ENCODE peak calls at places on chromosome 18, in five cellular contexts. X is fibroblast of mammary gland, A is progenitor cell of endocrine pancreas, R is PC-9, U is mesothelial cell of epicardium. S is an unnamed sample.

GRCh38 chr18:54515149-54515548 is 75.9 kb upstream of the DYNAP start:
- DNase-seq in U (no peak), A (no peak), R (no peak), X (no peak), S (no peak)

GRCh38 chr18:47912343-47912742 is 18.1 kb downstream of the SMAD2 start:
- DNase-seq in R (no peak), X (peak), A (no peak), U (no peak), S (no peak)

GRCh38 chr18:69590150-69590549 is 189.5 kb downstream of the DOK6 start:
- DNase-seq in X (peak), A (no peak), U (no peak), R (no peak), S (no peak)

GRCh38 chr18:62450546-62451395 is 72.1 kb upstream of the ZCCHC2 start:
- DNase-seq in A (no peak), R (peak), X (peak), U (no peak), S (no peak)

GRCh38 chr18:12403601-12404506 is 3.9 kb upstream of the PRELID3A start:
- DNase-seq in X (peak), R (peak), U (no peak), A (no peak), S (no peak)

GRCh38 chr18:73638709-73639108 is 508.9 kb downstream of the FBXO15 start:
- DNase-seq in X (peak), A (no peak), U (no peak), R (peak), S (no peak)

GRCh38 chr18:75478996-75479870 is 51.7 kb upstream of the SMIM21 start:
- DNase-seq in A (no peak), R (no peak), X (peak), U (no peak), S (no peak)

GRCh38 chr18:58106674-58107058 is 62.6 kb downstream of the NEDD4L start:
- DNase-seq in R (no peak), X (no peak), A (no peak), U (no peak), S (no peak)

GRCh38 chr18:70151554-70152130 is 53.8 kb downstream of the RTTN start:
- DNase-seq in A (no peak), X (no peak), R (no peak), U (no peak), S (no peak)

GRCh38 chr18:63178526-63178880 is 141.1 kb downstream of the BCL2 start:
- DNase-seq in A (no peak), U (no peak), R (no peak), X (peak), S (no peak)

GRCh38 chr18:62018034-62018760 is 125.4 kb upstream of the RNF152 start:
- DNase-seq in A (no peak), R (no peak), X (peak), U (peak), S (no peak)

GRCh38 chr18:22432672-22433137 is 15.0 kb upstream of the CTAGE1 start:
- DNase-seq in A (no peak), U (no peak), R (peak), X (peak), S (no peak)

GRCh38 chr18:11849845-11850747 is 1.1 kb upstream of the CHMP1B start:
- DNase-seq in X (peak), R (peak), U (peak), A (no peak), S (peak)

GRCh38 chr18:2442726-2443275 is 128.5 kb downstream of the METTL4 start:
- DNase-seq in U (no peak), X (no peak), A (no peak), R (peak), S (no peak)

GRCh38 chr18:3773303-3773702 is 323.3 kb downstream of the TGIF1 start:
- DNase-seq in A (no peak), X (peak), U (no peak), R (peak), S (no peak)

GRCh38 chr18:519019-519879 is 18.7 kb upstream of the COLEC12 start:
- DNase-seq in U (no peak), X (peak), R (no peak), A (no peak), S (no peak)

DNA sequence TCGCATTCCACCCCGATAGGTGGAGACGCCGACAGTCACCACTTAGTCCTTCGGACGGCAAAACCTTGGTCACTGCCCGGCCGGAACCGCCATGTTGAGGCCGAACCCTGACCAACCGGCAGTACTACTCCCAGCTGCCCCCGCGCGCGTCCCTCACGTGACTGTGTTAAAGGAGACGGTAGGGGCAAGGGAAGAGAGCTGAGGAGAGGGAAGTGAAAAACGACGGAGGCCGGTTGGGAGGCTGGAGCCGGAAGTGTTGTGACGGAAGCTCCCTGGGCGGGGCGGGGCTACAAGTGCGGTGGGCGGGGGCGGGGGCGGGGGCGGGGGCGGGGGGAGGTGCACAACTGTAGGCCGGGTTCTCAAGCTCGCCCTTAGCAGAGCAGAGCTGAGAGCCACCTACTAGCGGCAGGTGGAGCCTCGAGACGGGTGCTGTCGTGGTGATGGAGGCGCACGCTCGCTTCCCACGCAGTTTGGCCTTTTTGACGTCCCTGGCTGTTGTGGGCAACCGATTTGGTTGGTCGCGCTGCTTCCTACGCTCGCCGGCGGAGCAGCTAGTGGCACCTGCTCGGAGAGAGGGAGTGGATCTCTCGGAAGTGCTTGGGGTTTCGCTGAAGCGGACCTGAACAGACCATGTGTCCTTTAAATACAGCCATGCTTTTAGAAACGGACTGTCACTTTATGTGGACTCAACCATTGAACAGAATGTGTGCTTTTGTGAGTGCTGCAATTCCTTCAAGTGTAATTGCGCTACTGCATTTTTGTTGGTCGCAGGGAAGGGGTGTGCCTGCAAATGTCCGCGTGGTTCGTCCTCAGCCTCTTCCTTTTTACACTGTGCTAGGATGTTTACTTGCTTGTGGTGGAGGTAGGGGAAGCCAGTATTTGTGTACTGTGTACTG is at the start of gene TRAPPC8:
- DNase-seq in A (peak), R (peak), X (peak), U (peak), S (peak)
- TF ChIP-seq CTCF in A (no peak), R (no peak), X (no peak), U (no peak), S (no peak)

DNA sequence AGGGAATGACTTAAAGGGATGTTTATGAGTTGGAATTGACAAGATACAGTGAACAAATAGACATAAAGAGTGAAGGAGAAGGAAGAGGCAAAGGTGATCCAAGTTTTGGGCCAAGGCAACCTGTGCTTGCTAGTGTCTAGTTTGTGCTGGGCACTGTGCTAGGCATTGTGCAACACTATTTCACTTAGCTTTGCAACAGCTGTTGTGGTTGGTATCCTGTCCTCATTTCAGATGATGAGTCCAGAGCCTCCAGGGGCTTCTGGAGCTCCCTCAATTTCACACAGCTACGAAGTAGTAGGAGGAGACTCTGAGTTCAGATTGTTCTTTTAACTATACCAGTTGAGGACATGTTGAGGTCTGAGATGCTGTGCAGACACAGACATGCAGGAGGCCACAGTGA is 18.1 kb upstream of the LOXHD1 start:
- DNase-seq in X (peak), R (no peak), A (no peak), U (no peak), S (no peak)
- TF ChIP-seq CTCF in X (no peak), R (no peak), A (no peak), U (no peak), S (no peak)

DNA sequence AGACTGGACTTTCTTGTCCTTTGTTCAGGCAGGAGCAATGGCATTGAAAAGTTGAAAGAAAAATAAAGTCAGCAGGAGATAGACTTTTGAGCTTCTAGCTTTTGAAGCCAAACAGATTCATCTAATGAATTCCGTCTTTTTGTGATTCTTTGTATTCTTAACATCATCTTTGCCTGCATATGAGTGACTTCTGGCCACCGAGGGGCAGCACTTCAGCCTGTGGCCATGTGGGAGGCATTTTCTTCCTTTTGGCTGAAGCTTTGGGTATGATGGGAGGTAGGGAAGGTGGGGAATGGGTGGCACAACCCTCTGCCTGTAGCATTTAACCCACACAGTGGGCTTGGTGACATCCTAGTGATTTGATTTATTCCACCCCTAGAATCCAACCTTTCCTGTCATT is 220.6 kb downstream of the SETBP1 start:
- DNase-seq in R (no peak), X (no peak), A (no peak), U (no peak), S (no peak)
- TF ChIP-seq CTCF in R (no peak), X (peak), A (no peak), U (no peak), S (no peak)

GRCh38 chr18:34320267-34320666 is 95.6 kb upstream of the NOL4 start:
- DNase-seq in X (no peak), A (no peak), R (no peak), U (no peak), S (no peak)

GRCh38 chr18:34321075-34321474 is 96.4 kb upstream of the NOL4 start:
- DNase-seq in R (no peak), U (no peak), X (no peak), A (no peak), S (no peak)

DNA sequence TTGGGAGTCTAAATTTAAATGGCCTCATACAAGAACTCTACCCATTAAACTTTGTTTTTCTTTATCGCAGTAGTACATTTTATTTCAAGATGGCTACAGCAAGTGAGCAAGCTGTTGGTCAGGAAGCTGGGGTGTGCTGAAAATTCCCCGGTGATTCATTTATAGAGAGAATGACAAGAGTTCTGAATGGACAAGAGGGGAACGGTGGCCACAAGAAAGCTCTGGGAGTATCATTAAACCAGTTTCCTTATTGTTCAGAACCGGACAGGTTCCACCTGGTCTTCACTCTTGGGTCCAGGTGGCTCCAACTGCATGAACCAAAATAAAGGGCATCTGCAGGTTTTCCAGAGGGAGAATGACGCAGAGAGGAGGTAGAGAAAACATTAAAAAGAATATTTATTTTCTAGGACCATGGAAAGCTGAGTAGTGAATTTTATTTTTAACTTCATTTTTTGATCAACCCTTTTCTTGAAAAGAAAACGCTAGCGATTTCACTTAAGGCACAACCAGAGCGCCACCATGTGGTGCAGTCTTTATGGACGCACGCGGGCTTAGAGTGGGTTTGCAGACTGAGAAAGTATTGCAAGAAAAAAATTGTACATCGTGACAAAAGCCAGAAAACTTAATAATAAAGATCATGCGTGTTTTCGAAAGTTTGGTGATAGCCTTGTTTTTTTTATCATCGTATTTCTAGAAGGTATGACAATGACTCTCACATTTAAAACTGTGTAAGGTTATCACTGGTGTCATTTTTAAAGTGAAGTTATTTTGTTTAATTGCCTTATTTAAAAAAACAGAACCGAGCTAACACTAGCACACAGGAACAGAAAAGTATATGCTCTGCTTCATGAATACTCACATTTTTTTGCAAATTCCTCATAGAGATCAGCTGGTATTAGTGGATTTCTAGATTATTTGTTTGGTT is 97.9 kb upstream of the NOL4 start:
- DNase-seq in U (peak), A (peak), X (peak), R (peak), S (peak)
- TF ChIP-seq CTCF in U (peak), A (peak), X (peak), R (peak), S (peak)

GRCh38 chr18:60064271-60064670 is 164.5 kb downstream of the PMAIP1 start:
- DNase-seq in R (no peak), X (peak), A (no peak), U (no peak), S (no peak)
- TF ChIP-seq CTCF in R (no peak), X (no peak), A (no peak), U (no peak), S (no peak)

DNA sequence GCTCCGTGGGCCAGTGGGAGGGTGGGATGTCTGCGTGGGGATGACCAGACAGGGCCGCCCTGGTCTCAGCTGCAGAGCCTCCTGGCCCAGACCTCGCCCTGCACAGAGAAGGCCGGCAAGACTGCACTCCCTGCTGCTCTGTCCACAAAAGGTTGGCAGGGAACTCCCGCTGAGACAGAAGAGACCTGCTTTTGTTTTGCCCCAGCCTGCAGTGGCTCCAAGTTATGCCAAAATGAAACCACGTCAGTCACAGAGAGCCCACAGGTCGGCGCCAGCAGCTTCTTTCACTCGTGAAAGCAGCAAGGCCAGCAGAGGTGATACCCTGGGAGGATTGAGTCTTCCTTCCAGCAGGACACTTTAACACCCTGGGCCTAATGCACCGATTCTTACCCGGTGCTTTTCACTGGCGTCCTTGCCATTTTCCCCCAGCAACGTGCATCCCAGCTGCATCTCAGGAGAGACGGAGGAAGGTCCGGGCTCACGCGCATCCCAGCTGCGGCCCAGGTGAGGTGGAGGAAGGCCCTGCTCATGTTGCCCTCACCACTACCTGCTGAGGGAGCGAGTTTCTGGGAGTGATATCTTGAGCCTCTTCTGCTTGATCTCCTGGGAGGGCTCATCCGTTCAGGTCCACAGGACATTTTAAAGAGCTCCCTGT is 22.1 kb upstream of the CTDP1 start:
- DNase-seq in R (no peak), U (no peak), A (no peak), X (no peak), S (no peak)
- TF ChIP-seq CTCF in R (no peak), U (no peak), A (no peak), X (no peak), S (no peak)

DNA sequence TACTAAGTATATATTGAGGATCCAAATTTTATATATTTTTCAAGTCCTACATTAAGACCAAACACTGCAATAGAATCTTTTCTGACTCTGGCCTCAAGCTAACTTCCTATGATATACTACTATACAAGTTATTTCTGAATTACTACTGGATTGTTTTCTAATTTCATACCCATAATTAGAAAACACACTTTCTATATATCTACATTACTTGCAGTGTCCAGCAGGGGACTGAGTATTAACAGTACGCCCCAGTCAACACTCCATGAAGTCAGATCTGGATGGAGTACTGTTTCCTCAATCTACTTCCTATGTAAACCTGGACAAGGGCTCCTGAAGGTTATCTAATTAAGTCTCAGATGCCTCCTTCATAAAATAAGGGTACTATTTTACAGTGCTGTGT is 26.5 kb downstream of the RMP24 start:
- DNase-seq in X (peak), U (no peak), A (no peak), R (no peak), S (no peak)
- TF ChIP-seq CTCF in X (peak), U (peak), A (peak), R (peak), S (peak)

GRCh38 chr18:28963481-28963880 is 786.6 kb upstream of the CDH2 start:
- DNase-seq in R (no peak), A (no peak), X (peak), U (no peak), S (no peak)

GRCh38 chr18:28960146-28960545 is 783.2 kb upstream of the CDH2 start:
- DNase-seq in A (no peak), X (peak), R (no peak), U (no peak), S (no peak)

GRCh38 chr18:28961669-28962228 is 784.8 kb upstream of the CDH2 start:
- DNase-seq in X (peak), R (no peak), U (no peak), A (no peak), S (peak)
- TF ChIP-seq CTCF in X (peak), R (peak), U (no peak), A (peak), S (peak)

GRCh38 chr18:59139615-59140286 is at the start of gene SEC11C:
- DNase-seq in R (peak), A (peak), U (peak), X (peak), S (peak)
- TF ChIP-seq CTCF in R (no peak), A (no peak), U (no peak), X (no peak), S (no peak)